ENCODE peak calls at places on chromosomes 7 and 10, in six cellular contexts. H, L, G, F, C and Z are unnamed samples.

GRCh38 chr7:132430466-132430862 is 145.8 kb downstream of the PLXNA4 start:
- DNase-seq in H (no peak), L (no peak), G (no peak), F (no peak), C (no peak), Z (no peak)

GRCh38 chr7:36015733-36016132 is 137.3 kb upstream of the EEPD1 start:
- DNase-seq in H (no peak), L (no peak), G (no peak), F (no peak), C (no peak), Z (no peak)

GRCh38 chr7:101563198-101563901 is 65.7 kb downstream of the MYL10 start:
- DNase-seq in H (no peak), L (no peak), G (no peak), F (no peak), C (no peak), Z (no peak)

GRCh38 chr10:89625041-89625765 is 19.8 kb downstream of the PANK1 start:
- DNase-seq in H (no peak), L (no peak), G (no peak), F (no peak), C (no peak), Z (no peak)

GRCh38 chr7:1742555-1743303 is 72.7 kb downstream of the ELFN1 start:
- DNase-seq in H (no peak), L (peak; percentile 90), G (peak; percentile 41), F (no peak), C (peak; percentile 89), Z (no peak)

GRCh38 chr7:139105037-139105382 is 4.5 kb downstream of the ZC3HAV1 start:
- DNase-seq in H (no peak), L (no peak), G (no peak), F (no peak), C (no peak), Z (no peak)

GRCh38 chr10:78543749-78544446 is 510.2 kb downstream of the RPS24 start:
- DNase-seq in H (no peak), L (no peak), G (peak; percentile 87), F (peak; percentile 70), C (peak; percentile 53), Z (no peak)

GRCh38 chr10:110471566-110472139 is 26.1 kb upstream of the DUSP5 start:
- DNase-seq in H (peak; percentile 38), L (no peak), G (no peak), F (no peak), C (no peak), Z (no peak)

GRCh38 chr7:152399344-152399743 is 36.5 kb downstream of the KMT2C start:
- DNase-seq in H (no peak), L (no peak), G (no peak), F (no peak), C (no peak), Z (no peak)

GRCh38 chr7:11341285-11341944 is 367.7 kb downstream of the PHF14 start:
- DNase-seq in H (no peak), L (no peak), G (peak; percentile 20), F (no peak), C (peak; percentile 3), Z (no peak)

GRCh38 chr7:43248961-43249807 is 136.7 kb downstream of the HECW1 start:
- DNase-seq in H (no peak), L (peak; percentile 83), G (no peak), F (no peak), C (peak; percentile 41), Z (no peak)

GRCh38 chr7:116585967-116586366 is 61.1 kb downstream of the CAV1 start:
- DNase-seq in H (no peak), L (no peak), G (no peak), F (no peak), C (no peak), Z (no peak)

GRCh38 chr10:31751401-31752080 is 177.1 kb downstream of the ARHGAP12 start:
- DNase-seq in H (no peak), L (no peak), G (no peak), F (peak; percentile 60), C (no peak), Z (no peak)

GRCh38 chr7:151847136-151847535 is 29.8 kb downstream of the PRKAG2 start:
- DNase-seq in H (no peak), L (no peak), G (no peak), F (no peak), C (no peak), Z (peak; percentile 26)

GRCh38 chr7:154638286-154638685 is 364.6 kb downstream of the PAXIP1 start:
- DNase-seq in H (no peak), L (no peak), G (no peak), F (no peak), C (no peak), Z (no peak)

GRCh38 chr7:39271386-39271785 is 293.7 kb downstream of the POU6F2 start:
- DNase-seq in H (peak; percentile 53), L (peak; percentile 48), G (no peak), F (no peak), C (peak; percentile 17), Z (peak; percentile 82)

GRCh38 chr10:118841881-118842605 is 87.3 kb upstream of the CACUL1 start:
- DNase-seq in H (no peak), L (peak; percentile 73), G (no peak), F (no peak), C (no peak), Z (no peak)

GRCh38 chr7:140231779-140232491 is 55.2 kb upstream of the KDM7A start:
- DNase-seq in H (peak; percentile 59), L (no peak), G (no peak), F (no peak), C (peak; percentile 78), Z (no peak)

GRCh38 chr10:128817636-128818035 is 649.4 kb upstream of the MGMT start:
- DNase-seq in H (no peak), L (no peak), G (no peak), F (no peak), C (no peak), Z (no peak)

GRCh38 chr7:937851-938484 is 16.5 kb downstream of the ADAP1 start:
- DNase-seq in H (no peak), L (no peak), G (no peak), F (no peak), C (no peak), Z (no peak)

GRCh38 chr10:75098902-75099673 is 12.4 kb upstream of the SAMD8 start:
- DNase-seq in H (no peak), L (peak; percentile 63), G (no peak), F (no peak), C (no peak), Z (no peak)

GRCh38 chr7:2979951-2980350 is 63.7 kb downstream of the CARD11 start:
- DNase-seq in H (no peak), L (peak; percentile 44), G (no peak), F (no peak), C (no peak), Z (no peak)

GRCh38 chr10:11197266-11197712 is 179.6 kb downstream of the CELF2 start:
- DNase-seq in H (no peak), L (no peak), G (no peak), F (peak; percentile 43), C (peak; percentile 67), Z (no peak)

GRCh38 chr10:34940436-34940835 is 125.3 kb upstream of the PARD3 start:
- DNase-seq in H (no peak), L (no peak), G (no peak), F (no peak), C (no peak), Z (no peak)

GRCh38 chr10:100446130-100446761 is 16.6 kb upstream of the WNT8B start:
- DNase-seq in H (no peak), L (no peak), G (no peak), F (no peak), C (no peak), Z (no peak)

GRCh38 chr7:130386876-130387275 is 6.6 kb downstream of the CPA1 start:
- DNase-seq in H (no peak), L (no peak), G (no peak), F (no peak), C (no peak), Z (peak; percentile 84)

GRCh38 chr10:100021322-100021721 is 11.6 kb upstream of the DNMBP start:
- DNase-seq in H (no peak), L (no peak), G (no peak), F (no peak), C (no peak), Z (no peak)

GRCh38 chr7:38160003-38160571 is 18.0 kb upstream of the STARD3NL start:
- DNase-seq in H (no peak), L (no peak), G (no peak), F (no peak), C (peak; percentile 57), Z (no peak)

GRCh38 chr10:44439436-44439835 is 54.5 kb upstream of the CXCL12 start:
- DNase-seq in H (peak; percentile 28), L (peak; percentile 36), G (no peak), F (no peak), C (no peak), Z (no peak)

GRCh38 chr7:138613630-138614029 is 87.5 kb downstream of the SVOPL start:
- DNase-seq in H (no peak), L (no peak), G (no peak), F (no peak), C (no peak), Z (no peak)

GRCh38 chr7:73705551-73705920 is 13.9 kb downstream of the STX1A start:
- DNase-seq in H (no peak), L (no peak), G (no peak), F (no peak), C (no peak), Z (no peak)
- H3K4me1 ChIP-seq in H (no peaks in the 10 kb centered on the region), L (peaks cover 23% of the 10 kb centered on the region), G (peaks cover 12% of the 10 kb centered on the region), F (no peaks in the 10 kb centered on the region), C (no peaks in the 10 kb centered on the region), Z (no peaks in the 10 kb centered on the region)

DNA sequence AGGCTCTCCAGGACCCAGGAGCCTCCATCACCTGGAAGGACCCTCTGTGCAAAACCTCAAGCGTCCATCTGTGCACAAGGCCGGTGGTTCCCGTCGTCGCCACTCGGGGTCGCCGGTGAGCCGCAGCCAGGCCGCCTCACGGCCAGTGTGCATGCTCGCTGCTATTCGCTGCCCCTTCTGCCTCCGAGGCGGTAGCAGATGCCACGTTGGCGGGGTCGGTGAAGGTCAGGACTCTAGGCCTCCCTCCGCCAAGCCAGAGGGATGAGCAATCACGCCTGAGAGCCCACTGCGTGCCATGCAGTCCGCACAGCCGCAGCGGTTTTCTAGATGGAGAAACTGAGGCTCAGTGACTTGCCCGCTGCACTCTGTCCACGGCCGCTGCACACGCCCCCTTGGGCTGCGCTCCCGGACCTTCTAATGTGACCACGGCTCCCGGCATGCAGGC is 5.7 kb downstream of the UPK3B start:
- DNase-seq in H (no peak), L (peak; percentile 96), G (peak; percentile 48), F (no peak), C (peak; percentile 66), Z (no peak)
- TF ChIP-seq CTCF in H (no peak), L (no peak), G (no peak), F (peak; percentile 84), C (peak; percentile 34), Z (peak; percentile 39)

DNA sequence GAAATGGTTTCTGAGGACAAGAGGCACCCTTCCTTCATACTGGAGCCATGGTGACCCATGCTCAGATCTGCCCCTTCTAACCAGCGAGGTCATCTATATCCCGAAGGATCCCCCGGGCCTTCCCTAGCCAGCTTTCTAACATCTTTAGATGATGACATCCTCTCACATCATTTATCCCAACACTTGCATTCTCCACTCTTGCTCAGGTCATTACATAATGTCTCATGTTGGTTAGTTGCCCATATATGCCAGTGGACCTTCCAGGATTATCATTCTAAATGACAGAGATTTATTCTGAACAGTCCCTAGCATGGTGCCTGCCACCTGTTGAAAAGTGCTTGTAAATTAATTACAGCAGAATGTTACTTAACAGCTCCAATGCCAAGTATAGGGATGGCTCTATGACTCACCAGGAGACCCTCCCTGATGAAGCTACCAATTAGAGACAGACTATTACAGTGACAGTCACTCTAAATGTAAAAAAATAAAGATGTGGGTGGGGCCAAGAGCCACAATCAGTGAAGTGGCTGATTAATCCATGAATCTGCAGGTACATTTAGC is 22.6 kb upstream of the ABLIM1 start:
- DNase-seq in H (no peak), L (no peak), G (no peak), F (no peak), C (no peak), Z (no peak)
- H3K4me3 ChIP-seq in H (no peak overlapping the region), L (no peak overlapping the region), G (no peak overlapping the region), F (no peak overlapping the region), C (no peak overlapping the region), Z (no peak overlapping the region)

GRCh38 chr10:133377025-133377817 is 1.8 kb upstream of the PAOX start:
- DNase-seq in H (no peak), L (no peak), G (no peak), F (no peak), C (no peak), Z (no peak)
- H3K4me1 ChIP-seq in H (no peaks in the 10 kb centered on the region), L (peaks cover 41% of the 10 kb centered on the region), G (peaks cover 6% of the 10 kb centered on the region), F (peaks cover 22% of the 10 kb centered on the region), C (peaks cover 16% of the 10 kb centered on the region), Z (no peaks in the 10 kb centered on the region)